ENCODE peak calls at places on chromosomes 6 and 20, in six cellular contexts. L is GM10248, Z is AG10803, E is right lobe of liver, Y is heart left ventricle, U is lower lobe of right lung. M is an unnamed sample.

GRCh38 chr6:45049188-45049843 is 278.8 kb upstream of the RUNX2 start:
- DNase-seq in U (no peak), L (peak), Z (no peak), Y (no peak), E (no peak), M (no peak)

GRCh38 chr6:149248688-149249369 is 68.7 kb upstream of the TAB2 start:
- DNase-seq in E (no peak), Z (no peak), U (no peak), L (no peak), Y (no peak), M (peak)

GRCh38 chr20:56519551-56519950 is 5.0 kb upstream of the FAM209A start:
- DNase-seq in Y (no peak), L (no peak), Z (no peak), U (no peak), E (no peak), M (no peak)

GRCh38 chr20:45911486-45912343 is at the start of gene PLTP:
- DNase-seq in U (peak), L (peak), E (peak), Z (peak), Y (peak), M (peak)

GRCh38 chr6:110547266-110547964 is 71.0 kb upstream of the SLC22A16 start:
- DNase-seq in Y (no peak), L (no peak), E (no peak), U (no peak), Z (peak), M (no peak)

GRCh38 chr6:18823782-18824386 is 436.7 kb downstream of the RNF144B start:
- DNase-seq in Z (peak), U (no peak), Y (no peak), L (no peak), E (no peak), M (no peak)

GRCh38 chr6:79261666-79262065 is 27.2 kb upstream of the HMGN3 start:
- DNase-seq in E (no peak), Y (no peak), L (no peak), U (no peak), Z (no peak), M (no peak)

GRCh38 chr6:149334201-149334600 is 16.7 kb downstream of the TAB2 start:
- DNase-seq in Y (no peak), L (no peak), U (no peak), Z (peak), E (no peak), M (no peak)

GRCh38 chr6:149749594-149750135 is at the start of gene PCMT1:
- DNase-seq in U (peak), E (peak), Z (peak), L (peak), Y (peak), M (peak)

GRCh38 chr6:98724537-98724936 is 109.8 kb upstream of the POU3F2 start:
- DNase-seq in U (no peak), Y (no peak), L (no peak), Z (no peak), E (no peak), M (no peak)

GRCh38 chr6:159982726-159983506 is 14.0 kb downstream of the IGF2R start:
- DNase-seq in Z (peak), L (no peak), U (no peak), E (peak), Y (no peak), M (no peak)

GRCh38 chr20:31698803-31699718 is 23.6 kb downstream of the BCL2L1 start:
- DNase-seq in Y (peak), E (peak), L (peak), U (peak), Z (peak), M (peak)

GRCh38 chr6:36717871-36718540 is 20.4 kb downstream of the RAB44 start:
- DNase-seq in Y (no peak), Z (no peak), L (no peak), E (no peak), U (no peak), M (no peak)

GRCh38 chr6:112482373-112482772 is 135.2 kb downstream of the RFPL4B start:
- DNase-seq in L (no peak), U (no peak), Z (no peak), E (no peak), Y (no peak), M (no peak)

GRCh38 chr20:4329232-4329631 is 313.9 kb upstream of the RNF24 start:
- DNase-seq in L (no peak), U (no peak), E (no peak), Y (no peak), Z (no peak), M (no peak)

GRCh38 chr6:45555981-45556771 is 178.4 kb upstream of the SUPT3H start:
- DNase-seq in E (no peak), Z (peak), U (no peak), Y (no peak), L (no peak), M (no peak)

GRCh38 chr6:56860466-56860865 is 94.4 kb upstream of the BEND6 start:
- DNase-seq in Y (no peak), E (no peak), L (no peak), U (no peak), Z (no peak), M (no peak)

GRCh38 chr20:44471481-44471882 is 4.2 kb upstream of the TTPAL start:
- DNase-seq in L (no peak), Y (no peak), E (no peak), Z (peak), U (no peak), M (no peak)

GRCh38 chr6:109313139-109313538 is 69.1 kb downstream of the CD164 start:
- DNase-seq in E (peak), Y (no peak), Z (no peak), U (no peak), L (no peak), M (no peak)

GRCh38 chr20:25745738-25746137 is 49.1 kb upstream of the ZNF337 start:
- DNase-seq in L (no peak), U (no peak), Z (no peak), Y (no peak), E (no peak), M (no peak)

GRCh38 chr6:15279047-15279661 is 33.3 kb downstream of the JARID2 start:
- DNase-seq in Z (no peak), E (no peak), Y (no peak), U (no peak), L (no peak), M (no peak)

GRCh38 chr6:15276036-15276435 is 30.2 kb downstream of the JARID2 start:
- DNase-seq in E (no peak), L (no peak), Z (no peak), U (no peak), Y (no peak), M (no peak)

GRCh38 chr6:15270402-15270801 is 24.5 kb downstream of the JARID2 start:
- DNase-seq in L (no peak), E (no peak), Y (no peak), Z (no peak), U (no peak), M (no peak)

GRCh38 chr6:15272562-15272961 is 26.7 kb downstream of the JARID2 start:
- DNase-seq in L (no peak), Y (no peak), U (no peak), E (no peak), Z (no peak), M (no peak)

GRCh38 chr6:15274696-15275387 is 29.0 kb downstream of the JARID2 start:
- DNase-seq in L (no peak), E (no peak), Y (no peak), U (no peak), Z (no peak), M (no peak)
- TF ChIP-seq CTCF in L (no peak), E (peak), Y (no peak), U (no peak), Z (peak), M (peak)

DNA sequence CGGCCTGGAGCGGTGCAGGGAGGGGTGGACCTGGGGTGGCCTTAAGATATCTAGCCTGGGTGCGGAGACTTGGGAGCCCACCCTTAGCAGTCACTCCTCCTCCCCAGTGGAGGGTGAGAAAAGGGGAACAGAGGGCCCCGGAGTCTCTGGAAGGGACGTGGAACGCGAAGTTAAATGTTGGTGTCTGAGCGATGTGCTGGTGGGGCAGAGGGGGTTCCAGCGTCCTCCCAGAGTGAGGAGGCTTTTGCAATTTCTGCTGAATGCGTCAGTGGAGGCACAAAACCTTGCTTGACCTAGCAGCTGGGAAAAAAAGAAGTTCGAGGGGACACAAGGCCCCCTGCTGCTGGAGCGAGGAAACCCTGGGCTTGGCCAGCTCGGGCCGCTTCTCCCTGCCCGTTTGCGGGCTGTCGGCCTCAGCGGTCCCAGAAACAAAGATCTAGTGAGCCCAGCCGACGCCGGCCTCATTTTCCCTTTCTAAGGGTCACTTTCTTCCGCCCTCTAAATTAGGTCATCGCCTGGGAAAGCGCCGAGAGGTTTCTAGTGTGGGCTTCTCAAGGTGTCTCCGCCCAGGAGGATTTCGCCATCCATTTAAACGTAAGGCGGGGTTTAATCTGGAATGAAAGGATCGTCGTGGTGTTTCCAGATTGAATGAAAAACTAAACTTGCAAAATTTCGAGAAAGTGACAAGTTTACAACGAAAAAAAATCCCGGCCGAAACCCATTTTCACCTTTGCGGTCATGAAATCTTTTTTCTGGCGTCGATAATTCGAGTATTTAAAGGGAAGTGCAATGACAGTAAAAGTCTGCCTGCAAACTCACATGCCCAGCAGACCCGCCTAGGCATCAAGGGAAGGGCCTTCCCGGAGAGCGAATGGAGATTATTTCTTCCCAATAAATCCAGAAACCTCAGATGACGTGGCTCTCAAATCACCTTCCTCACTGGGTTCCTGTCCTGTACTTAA is 4.5 kb downstream of the OLIG3 start:
- DNase-seq in L (no peak), Y (no peak), U (peak), E (no peak), Z (no peak), M (peak)
- TF ChIP-seq CTCF in L (no peak), Y (no peak), U (no peak), E (no peak), Z (no peak), M (no peak)

GRCh38 chr6:8195040-8195713 is 92.8 kb upstream of the EEF1E1 start:
- DNase-seq in U (no peak), L (no peak), E (no peak), Z (no peak), Y (no peak), M (no peak)
- TF ChIP-seq CTCF in U (no peak), L (peak), E (no peak), Z (no peak), Y (no peak), M (no peak)

DNA sequence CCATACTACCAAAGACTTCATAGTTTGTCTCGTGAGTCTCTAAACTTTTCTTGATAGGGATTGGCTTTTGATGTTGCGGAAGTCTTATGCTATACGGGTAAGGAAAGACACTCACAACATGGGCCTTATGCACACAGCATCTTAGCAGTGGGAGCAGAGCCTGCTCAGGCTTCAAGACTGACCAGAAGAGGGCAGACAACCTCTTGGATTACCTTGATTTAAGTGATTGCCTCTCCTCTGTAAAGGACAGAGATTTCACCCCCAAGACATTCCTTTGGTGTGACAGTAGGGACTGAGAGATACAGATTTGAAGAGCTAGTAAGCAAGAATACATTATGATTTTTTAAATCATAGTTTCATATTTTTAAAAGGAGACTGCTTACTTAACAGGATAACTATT is 71.0 kb upstream of the SAMD3 start:
- DNase-seq in U (no peak), L (peak), E (no peak), Z (peak), Y (no peak), M (peak)
- TF ChIP-seq CTCF in U (peak), L (peak), E (peak), Z (peak), Y (no peak), M (peak)

GRCh38 chr6:47701374-47701773 is 3.0 kb downstream of the ADGRF4 start:
- DNase-seq in U (no peak), Z (no peak), L (peak), E (no peak), Y (no peak), M (peak)
- TF ChIP-seq CTCF in U (no peak), Z (no peak), L (no peak), E (no peak), Y (no peak), M (no peak)

GRCh38 chr6:152859225-152859624 is 108.6 kb downstream of the VIP start:
- DNase-seq in E (no peak), U (no peak), Y (no peak), Z (no peak), L (no peak), M (no peak)

GRCh38 chr6:152858151-152858550 is 107.6 kb downstream of the VIP start:
- DNase-seq in Y (no peak), L (no peak), Z (no peak), E (no peak), U (no peak), M (no peak)

DNA sequence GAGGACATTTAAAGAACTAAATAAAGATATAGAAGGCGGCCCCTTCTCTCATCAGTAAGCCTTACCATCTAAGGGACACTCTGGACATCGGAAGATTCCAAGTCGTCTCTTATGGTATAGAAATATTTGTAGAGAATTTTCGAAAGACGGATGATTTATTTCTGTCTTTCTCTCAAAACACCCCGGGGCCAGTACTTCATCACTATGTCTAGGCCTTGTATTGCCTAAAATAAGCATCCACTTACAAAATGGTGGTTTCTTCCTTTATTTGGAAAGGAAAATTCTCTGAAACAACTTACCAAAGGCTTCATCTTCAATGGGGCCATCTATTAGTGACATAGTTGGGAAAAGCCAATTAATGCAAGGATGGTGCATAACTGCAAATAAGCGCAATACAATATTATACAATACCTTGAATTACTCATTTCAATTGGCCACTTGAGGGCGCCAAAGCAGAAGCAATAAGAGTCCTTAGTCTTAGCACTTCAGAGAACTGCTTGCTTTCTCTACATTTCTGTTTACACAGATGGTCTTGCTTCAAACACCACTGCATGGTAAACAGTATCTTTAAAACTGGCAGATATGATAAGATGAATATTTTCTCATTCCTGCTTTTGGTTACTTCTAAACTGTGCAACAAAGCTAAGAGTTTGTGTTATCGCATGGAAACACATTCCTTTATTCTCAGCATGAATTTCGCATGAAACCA is 113.2 kb downstream of the VIP start:
- DNase-seq in E (peak), Z (peak), L (peak), U (no peak), Y (peak), M (peak)
- TF ChIP-seq CTCF in E (peak), Z (peak), L (peak), U (peak), Y (peak), M (peak)

GRCh38 chr6:131736010-131736409 is 25.2 kb upstream of the CTAGE9 start:
- DNase-seq in Y (no peak), E (no peak), Z (no peak), U (no peak), L (no peak), M (no peak)
- TF ChIP-seq CTCF in Y (no peak), E (no peak), Z (no peak), U (no peak), L (no peak), M (no peak)

GRCh38 chr20:766906-767305 is 1.4 kb downstream of the SLC52A3 start:
- DNase-seq in Z (no peak), L (no peak), U (no peak), E (no peak), Y (no peak), M (no peak)
- TF ChIP-seq CTCF in Z (no peak), L (no peak), U (no peak), E (no peak), Y (no peak), M (no peak)

DNA sequence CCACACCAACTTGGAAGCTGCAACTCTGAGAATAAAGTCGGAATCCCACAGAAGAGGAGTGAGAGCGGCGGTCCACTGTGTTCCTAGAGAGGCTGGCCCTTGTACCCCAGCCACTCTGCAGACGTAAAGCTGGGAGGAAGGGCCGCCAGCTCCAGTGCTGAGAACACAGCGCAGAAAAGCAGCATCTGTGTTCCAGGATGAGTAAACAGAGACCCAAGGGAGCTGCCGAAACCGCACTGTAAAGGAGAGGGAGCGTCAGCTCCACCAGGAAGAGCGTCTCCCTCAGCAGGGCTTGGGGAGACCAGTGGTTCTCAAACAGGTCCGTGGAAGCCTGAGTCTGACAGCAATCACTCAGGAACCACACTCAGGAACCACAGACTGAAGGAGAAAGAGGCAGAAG is 134.0 kb downstream of the WDR27 start:
- DNase-seq in Z (no peak), Y (no peak), L (no peak), E (no peak), U (no peak), M (no peak)
- TF ChIP-seq CTCF in Z (no peak), Y (no peak), L (no peak), E (no peak), U (no peak), M (no peak)